ENCODE peak calls at places on chromosomes 7 and 10, in ten cellular contexts. One of them, this sample, is unnamed.
A peak's percentile ranks its signal among the peaks of the same experiment; 100 is the strongest.

GRCh38 chr7:11923376-11923922 is 91.5 kb upstream of the THSD7A start:
- DNase-seq in trophoblast cell: no peak
- DNase-seq in vagina: no peak
- DNase-seq in neural progenitor cell: no peak
- DNase-seq in hepatocyte: no peak
- DNase-seq in PC-9: no peak
- DNase-seq in ovary: no peak
- DNase-seq in PC-3: peak; percentile 57
- DNase-seq in suprapubic skin: no peak
- DNase-seq in psoas muscle: no peak
- DNase-seq in this sample: no peak

GRCh38 chr10:100887761-100888296 is 24.9 kb upstream of the SLF2 start:
- DNase-seq in trophoblast cell: peak; percentile 88
- DNase-seq in vagina: no peak
- DNase-seq in neural progenitor cell: no peak
- DNase-seq in hepatocyte: no peak
- DNase-seq in PC-9: no peak
- DNase-seq in ovary: no peak
- DNase-seq in PC-3: no peak
- DNase-seq in suprapubic skin: peak; percentile 41
- DNase-seq in psoas muscle: no peak
- DNase-seq in this sample: no peak

GRCh38 chr10:89158446-89158845 is 48.7 kb downstream of the CH25H start:
- DNase-seq in trophoblast cell: no peak
- DNase-seq in vagina: no peak
- DNase-seq in neural progenitor cell: no peak
- DNase-seq in hepatocyte: no peak
- DNase-seq in PC-9: no peak
- DNase-seq in ovary: no peak
- DNase-seq in PC-3: no peak
- DNase-seq in suprapubic skin: no peak
- DNase-seq in psoas muscle: no peak
- DNase-seq in this sample: no peak

GRCh38 chr7:1853619-1854520 is 183.8 kb downstream of the ELFN1 start:
- DNase-seq in trophoblast cell: no peak
- DNase-seq in vagina: no peak
- DNase-seq in neural progenitor cell: peak; percentile 2
- DNase-seq in hepatocyte: no peak
- DNase-seq in PC-9: no peak
- DNase-seq in ovary: peak; percentile 8
- DNase-seq in PC-3: no peak
- DNase-seq in suprapubic skin: peak; percentile 72
- DNase-seq in psoas muscle: peak; percentile 2
- DNase-seq in this sample: no peak

GRCh38 chr10:33223326-33224014 is 111.0 kb downstream of the NRP1 start:
- DNase-seq in trophoblast cell: no peak
- DNase-seq in vagina: no peak
- DNase-seq in neural progenitor cell: no peak
- DNase-seq in hepatocyte: no peak
- DNase-seq in PC-9: no peak
- DNase-seq in ovary: no peak
- DNase-seq in PC-3: no peak
- DNase-seq in suprapubic skin: no peak
- DNase-seq in psoas muscle: no peak
- DNase-seq in this sample: no peak

GRCh38 chr7:55074008-55074499 is 55.2 kb downstream of the EGFR start:
- DNase-seq in trophoblast cell: peak; percentile 88
- DNase-seq in vagina: peak; percentile 87
- DNase-seq in neural progenitor cell: no peak
- DNase-seq in hepatocyte: peak; percentile 81
- DNase-seq in PC-9: peak; percentile 94
- DNase-seq in ovary: no peak
- DNase-seq in PC-3: peak; percentile 98
- DNase-seq in suprapubic skin: peak; percentile 80
- DNase-seq in psoas muscle: no peak
- DNase-seq in this sample: peak; percentile 94

GRCh38 chr10:8072211-8072610 is 17.7 kb downstream of the GATA3 start:
- DNase-seq in trophoblast cell: no peak
- DNase-seq in vagina: no peak
- DNase-seq in neural progenitor cell: no peak
- DNase-seq in hepatocyte: no peak
- DNase-seq in PC-9: no peak
- DNase-seq in ovary: no peak
- DNase-seq in PC-3: no peak
- DNase-seq in suprapubic skin: no peak
- DNase-seq in psoas muscle: no peak
- DNase-seq in this sample: no peak

GRCh38 chr7:24701232-24701898 is 55.9 kb downstream of the GSDME start:
- DNase-seq in trophoblast cell: peak; percentile 88
- DNase-seq in vagina: no peak
- DNase-seq in neural progenitor cell: no peak
- DNase-seq in hepatocyte: peak; percentile 37
- DNase-seq in PC-9: peak; percentile 80
- DNase-seq in ovary: no peak
- DNase-seq in PC-3: peak; percentile 95
- DNase-seq in suprapubic skin: no peak
- DNase-seq in psoas muscle: no peak
- DNase-seq in this sample: no peak

GRCh38 chr7:47288060-47288459 is 293.9 kb downstream of the TNS3 start:
- DNase-seq in trophoblast cell: no peak
- DNase-seq in vagina: no peak
- DNase-seq in neural progenitor cell: no peak
- DNase-seq in hepatocyte: no peak
- DNase-seq in PC-9: no peak
- DNase-seq in ovary: no peak
- DNase-seq in PC-3: no peak
- DNase-seq in suprapubic skin: no peak
- DNase-seq in psoas muscle: no peak
- DNase-seq in this sample: no peak

GRCh38 chr7:106538638-106539037 is 122.3 kb downstream of the CCDC71L start:
- DNase-seq in trophoblast cell: no peak
- DNase-seq in vagina: no peak
- DNase-seq in neural progenitor cell: no peak
- DNase-seq in hepatocyte: no peak
- DNase-seq in PC-9: no peak
- DNase-seq in ovary: no peak
- DNase-seq in PC-3: no peak
- DNase-seq in suprapubic skin: no peak
- DNase-seq in psoas muscle: no peak
- DNase-seq in this sample: no peak

GRCh38 chr10:24374134-24374915 is 165.4 kb downstream of the KIAA1217 start:
- DNase-seq in trophoblast cell: no peak
- DNase-seq in vagina: no peak
- DNase-seq in neural progenitor cell: no peak
- DNase-seq in hepatocyte: no peak
- DNase-seq in PC-9: no peak
- DNase-seq in ovary: no peak
- DNase-seq in PC-3: no peak
- DNase-seq in suprapubic skin: no peak
- DNase-seq in psoas muscle: no peak
- DNase-seq in this sample: no peak

GRCh38 chr10:120574986-120575385 is 118.0 kb downstream of the PLPP4 start:
- DNase-seq in trophoblast cell: no peak
- DNase-seq in vagina: peak; percentile 49
- DNase-seq in neural progenitor cell: no peak
- DNase-seq in hepatocyte: no peak
- DNase-seq in PC-9: no peak
- DNase-seq in ovary: no peak
- DNase-seq in PC-3: no peak
- DNase-seq in suprapubic skin: no peak
- DNase-seq in psoas muscle: no peak
- DNase-seq in this sample: no peak

GRCh38 chr10:60237977-60238376 is 151.7 kb downstream of the ANK3 start:
- DNase-seq in trophoblast cell: no peak
- DNase-seq in vagina: no peak
- DNase-seq in neural progenitor cell: no peak
- DNase-seq in hepatocyte: no peak
- DNase-seq in PC-9: no peak
- DNase-seq in ovary: no peak
- DNase-seq in PC-3: peak; percentile 81
- DNase-seq in suprapubic skin: no peak
- DNase-seq in psoas muscle: no peak
- DNase-seq in this sample: no peak

GRCh38 chr10:48655426-48656240 is 29.0 kb upstream of the WDFY4 start:
- DNase-seq in trophoblast cell: peak; percentile 88
- DNase-seq in vagina: peak; percentile 94
- DNase-seq in neural progenitor cell: no peak
- DNase-seq in hepatocyte: peak; percentile 26
- DNase-seq in PC-9: peak; percentile 82
- DNase-seq in ovary: peak; percentile 48
- DNase-seq in PC-3: peak; percentile 74
- DNase-seq in suprapubic skin: no peak
- DNase-seq in psoas muscle: peak; percentile 80
- DNase-seq in this sample: no peak
- H3K4me3 ChIP-seq in trophoblast cell: no peak overlapping the region
- H3K4me3 ChIP-seq in vagina: peak overlapping the region; percentile 40
- H3K4me3 ChIP-seq in neural progenitor cell: peak overlapping the region; percentile 45
- H3K4me3 ChIP-seq in hepatocyte: peak overlapping the region; percentile 38
- H3K4me3 ChIP-seq in PC-9: peak overlapping the region; percentile 66
- H3K4me3 ChIP-seq in ovary: peak overlapping the region; percentile 44
- H3K4me3 ChIP-seq in PC-3: peak overlapping the region; percentile 75
- H3K4me3 ChIP-seq in suprapubic skin: peak overlapping the region; percentile 44
- H3K4me3 ChIP-seq in psoas muscle: peak overlapping the region; percentile 68
- H3K4me3 ChIP-seq in this sample: peak overlapping the region; percentile 55

GRCh38 chr10:78802406-78802805 is 266.4 kb upstream of the ZMIZ1 start:
- DNase-seq in trophoblast cell: no peak
- DNase-seq in vagina: no peak
- DNase-seq in neural progenitor cell: no peak
- DNase-seq in hepatocyte: no peak
- DNase-seq in PC-9: no peak
- DNase-seq in ovary: no peak
- DNase-seq in PC-3: no peak
- DNase-seq in suprapubic skin: no peak
- DNase-seq in psoas muscle: no peak
- DNase-seq in this sample: no peak

GRCh38 chr10:78803710-78804109 is 265.1 kb upstream of the ZMIZ1 start:
- DNase-seq in trophoblast cell: no peak
- DNase-seq in vagina: no peak
- DNase-seq in neural progenitor cell: no peak
- DNase-seq in hepatocyte: no peak
- DNase-seq in PC-9: no peak
- DNase-seq in ovary: no peak
- DNase-seq in PC-3: no peak
- DNase-seq in suprapubic skin: no peak
- DNase-seq in psoas muscle: no peak
- DNase-seq in this sample: no peak

GRCh38 chr10:78805176-78805575 is 263.6 kb upstream of the ZMIZ1 start:
- DNase-seq in trophoblast cell: no peak
- DNase-seq in vagina: no peak
- DNase-seq in neural progenitor cell: no peak
- DNase-seq in hepatocyte: peak; percentile 92
- DNase-seq in PC-9: no peak
- DNase-seq in ovary: peak; percentile 72
- DNase-seq in PC-3: peak; percentile 100
- DNase-seq in suprapubic skin: no peak
- DNase-seq in psoas muscle: peak; percentile 63
- DNase-seq in this sample: peak; percentile 75

GRCh38 chr10:78802866-78803265 is 265.9 kb upstream of the ZMIZ1 start:
- DNase-seq in trophoblast cell: no peak
- DNase-seq in vagina: no peak
- DNase-seq in neural progenitor cell: peak; percentile 10
- DNase-seq in hepatocyte: peak; percentile 81
- DNase-seq in PC-9: peak; percentile 39
- DNase-seq in ovary: peak; percentile 72
- DNase-seq in PC-3: peak; percentile 99
- DNase-seq in suprapubic skin: peak; percentile 87
- DNase-seq in psoas muscle: peak; percentile 68
- DNase-seq in this sample: no peak

DNA sequence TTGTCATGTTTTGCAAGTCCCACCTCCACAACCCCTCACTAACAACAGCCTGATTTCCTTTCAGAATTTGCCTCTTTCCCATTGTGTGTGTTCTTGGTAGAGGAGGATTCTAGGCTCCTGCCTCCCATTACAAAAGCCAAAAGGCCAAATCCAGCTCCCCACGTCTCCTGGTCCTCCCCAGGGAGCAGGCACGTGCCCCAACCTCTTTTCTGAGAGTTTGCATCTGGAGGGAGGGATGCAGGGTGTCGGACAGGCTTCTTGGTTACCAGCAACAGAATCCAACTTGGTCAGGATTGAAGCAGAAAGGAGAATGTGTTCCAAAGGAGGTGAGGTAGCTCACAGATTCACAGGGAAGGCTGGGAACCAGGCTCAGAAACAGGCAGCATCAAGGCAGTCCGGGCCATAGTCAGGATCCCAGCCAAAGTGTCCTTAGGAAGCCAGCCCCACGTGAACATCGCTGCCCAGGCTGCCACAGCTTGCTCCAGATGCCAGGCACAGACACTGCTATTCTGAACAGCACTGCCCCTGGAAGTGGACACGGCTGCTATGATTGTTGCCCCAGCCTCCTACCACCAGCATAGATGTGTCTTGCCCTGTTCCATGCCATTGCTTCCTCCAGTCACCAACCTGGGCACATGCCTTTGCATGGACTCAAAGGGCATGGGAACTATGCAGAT is 264.3 kb upstream of the ZMIZ1 start:
- DNase-seq in trophoblast cell: no peak
- DNase-seq in vagina: no peak
- DNase-seq in neural progenitor cell: no peak
- DNase-seq in hepatocyte: no peak
- DNase-seq in PC-9: no peak
- DNase-seq in ovary: no peak
- DNase-seq in PC-3: no peak
- DNase-seq in suprapubic skin: no peak
- DNase-seq in psoas muscle: peak; percentile 47
- DNase-seq in this sample: no peak
- H3K4me1 ChIP-seq in trophoblast cell: peaks cover 28% of the 10 kb centered on the region
- H3K4me1 ChIP-seq in vagina: peaks cover 87% of the 10 kb centered on the region
- H3K4me1 ChIP-seq in neural progenitor cell: peaks cover 14% of the 10 kb centered on the region
- H3K4me1 ChIP-seq in hepatocyte: peaks cover 72% of the 10 kb centered on the region
- H3K4me1 ChIP-seq in PC-9: peaks cover 38% of the 10 kb centered on the region
- H3K4me1 ChIP-seq in ovary: peaks cover 30% of the 10 kb centered on the region
- H3K4me1 ChIP-seq in PC-3: peaks cover 59% of the 10 kb centered on the region
- H3K4me1 ChIP-seq in suprapubic skin: peaks cover 62% of the 10 kb centered on the region
- H3K4me1 ChIP-seq in psoas muscle: peaks cover 9% of the 10 kb centered on the region
- H3K4me1 ChIP-seq in this sample: peaks cover 16% of the 10 kb centered on the region

DNA sequence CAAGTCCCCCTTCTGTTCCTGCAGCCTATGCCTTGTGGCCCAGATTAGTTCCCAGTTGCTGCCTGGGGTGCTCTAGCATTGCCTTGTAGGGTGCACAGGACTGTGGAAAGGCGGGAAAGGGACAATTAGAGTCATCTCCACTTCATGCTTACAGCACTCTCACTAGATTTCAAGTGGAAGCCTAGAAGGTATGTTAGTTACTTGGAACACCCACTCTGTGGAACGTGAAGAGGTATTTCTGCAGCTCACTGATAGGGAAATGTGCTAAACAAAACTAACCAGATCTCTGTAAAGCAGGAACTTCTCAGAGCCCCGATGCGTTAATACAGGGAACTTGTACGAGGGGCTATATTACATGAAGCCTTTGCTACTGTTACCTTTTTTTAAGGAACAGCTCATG is 19.4 kb downstream of the STMP1 start:
- DNase-seq in trophoblast cell: peak; percentile 31
- DNase-seq in vagina: no peak
- DNase-seq in neural progenitor cell: no peak
- DNase-seq in hepatocyte: no peak
- DNase-seq in PC-9: no peak
- DNase-seq in ovary: no peak
- DNase-seq in PC-3: no peak
- DNase-seq in suprapubic skin: no peak
- DNase-seq in psoas muscle: no peak
- DNase-seq in this sample: no peak
- H3K36me3 ChIP-seq in trophoblast cell: peaks cover 11% of the 10 kb centered on the region
- H3K36me3 ChIP-seq in vagina: no peaks in the 10 kb centered on the region
- H3K36me3 ChIP-seq in neural progenitor cell: no peaks in the 10 kb centered on the region
- H3K36me3 ChIP-seq in hepatocyte: no peaks in the 10 kb centered on the region
- H3K36me3 ChIP-seq in PC-9: peaks cover under 1% of the 10 kb centered on the region
- H3K36me3 ChIP-seq in ovary: no peaks in the 10 kb centered on the region
- H3K36me3 ChIP-seq in PC-3: no peaks in the 10 kb centered on the region
- H3K36me3 ChIP-seq in suprapubic skin: peaks cover 6% of the 10 kb centered on the region
- H3K36me3 ChIP-seq in psoas muscle: peaks cover 23% of the 10 kb centered on the region
- H3K36me3 ChIP-seq in this sample: no peaks in the 10 kb centered on the region

GRCh38 chr10:35208949-35209613 is 82.4 kb downstream of the CREM start:
- DNase-seq in trophoblast cell: no peak
- DNase-seq in vagina: no peak
- DNase-seq in neural progenitor cell: no peak
- DNase-seq in hepatocyte: no peak
- DNase-seq in PC-9: no peak
- DNase-seq in ovary: no peak
- DNase-seq in PC-3: no peak
- DNase-seq in suprapubic skin: no peak
- DNase-seq in psoas muscle: no peak
- DNase-seq in this sample: no peak
- H3K4me3 ChIP-seq in trophoblast cell: no peak overlapping the region
- H3K4me3 ChIP-seq in vagina: no peak overlapping the region
- H3K4me3 ChIP-seq in neural progenitor cell: no peak overlapping the region
- H3K4me3 ChIP-seq in hepatocyte: no peak overlapping the region
- H3K4me3 ChIP-seq in PC-9: no peak overlapping the region
- H3K4me3 ChIP-seq in ovary: no peak overlapping the region
- H3K4me3 ChIP-seq in PC-3: no peak overlapping the region
- H3K4me3 ChIP-seq in suprapubic skin: no peak overlapping the region
- H3K4me3 ChIP-seq in psoas muscle: peak overlapping the region; percentile 49
- H3K4me3 ChIP-seq in this sample: no peak overlapping the region